ENCODE peak calls at places on chromosome 13, in eight cellular contexts. V, M, K, J, L, O, T and G are unnamed samples.

GRCh38 chr13:29905845-29906244 is 55.4 kb upstream of the UBL3 start:
- DNase-seq in M (peak), O (peak), V (no peak), K (no peak), T (peak), J (no peak), L (no peak), G (no peak)

GRCh38 chr13:99265823-99266426 is 7.7 kb upstream of the GPR18 start:
- DNase-seq in M (no peak), T (peak), K (no peak), V (no peak), L (peak), O (peak), J (no peak), G (peak)

GRCh38 chr13:98730441-98730840 is 22.0 kb downstream of the SLC15A1 start:
- DNase-seq in T (no peak), L (no peak), K (no peak), J (no peak), V (no peak), O (no peak), M (no peak), G (no peak)

GRCh38 chr13:100333141-100333540 is 244.2 kb downstream of the PCCA start:
- DNase-seq in T (no peak), V (peak), L (no peak), J (no peak), M (no peak), O (no peak), K (no peak), G (no peak)

GRCh38 chr13:32390048-32390447 is 37.9 kb downstream of the N4BP2L1 start:
- DNase-seq in L (no peak), O (no peak), M (no peak), T (no peak), K (no peak), V (no peak), J (no peak), G (no peak)

GRCh38 chr13:114128624-114129522 is 3.5 kb downstream of the RASA3 start:
- DNase-seq in T (no peak), K (peak), O (peak), M (no peak), L (no peak), V (no peak), J (peak), G (peak)

GRCh38 chr13:42477588-42478190 is 96.3 kb upstream of the TNFSF11 start:
- DNase-seq in M (no peak), O (no peak), K (peak), T (no peak), V (no peak), J (no peak), L (no peak), G (no peak)

GRCh38 chr13:99564389-99564788 is 63.1 kb downstream of the TM9SF2 start:
- DNase-seq in T (no peak), K (no peak), L (no peak), M (no peak), J (no peak), V (no peak), O (no peak), G (no peak)

GRCh38 chr13:27354379-27354778 is 70.0 kb upstream of the GTF3A start:
- DNase-seq in K (no peak), T (no peak), L (no peak), J (no peak), O (peak), M (no peak), V (no peak), G (no peak)

GRCh38 chr13:35723061-35723461 is 246.6 kb upstream of the MAB21L1 start:
- DNase-seq in K (peak), J (no peak), M (no peak), L (no peak), T (no peak), O (no peak), V (no peak), G (no peak)

GRCh38 chr13:48500652-48501197 is 32.2 kb downstream of the RCBTB2 start:
- DNase-seq in T (peak), V (no peak), L (no peak), J (no peak), K (no peak), M (no peak), O (peak), G (peak)

GRCh38 chr13:44819245-44819644 is 170.0 kb downstream of the NUFIP1 start:
- DNase-seq in M (peak), K (no peak), T (peak), O (peak), V (no peak), L (no peak), J (no peak), G (no peak)

GRCh38 chr13:26423634-26424033 is 133.8 kb upstream of the WASF3 start:
- DNase-seq in O (peak), M (no peak), L (peak), T (no peak), V (no peak), J (no peak), K (peak), G (no peak)

GRCh38 chr13:54029226-54029625 is 1000.6 kb downstream of the OLFM4 start:
- DNase-seq in L (no peak), V (no peak), T (peak), J (no peak), O (peak), M (no peak), K (no peak), G (peak)

GRCh38 chr13:110867380-110867779 is 47.5 kb downstream of the ANKRD10 start:
- DNase-seq in V (no peak), K (no peak), L (no peak), O (no peak), M (no peak), J (no peak), T (no peak), G (no peak)

GRCh38 chr13:109389456-109389855 is 396.9 kb downstream of the IRS2 start:
- DNase-seq in M (no peak), T (no peak), O (peak), V (no peak), K (no peak), L (no peak), J (no peak), G (no peak)

GRCh38 chr13:62033932-62034331 is 618.3 kb upstream of the PCDH20 start:
- DNase-seq in T (no peak), L (peak), O (no peak), M (no peak), K (no peak), V (no peak), J (no peak), G (no peak)

GRCh38 chr13:114004416-114005205 is 30.7 kb upstream of the C13orf46 start:
- DNase-seq in J (no peak), V (peak), K (no peak), M (no peak), L (no peak), O (peak), T (no peak), G (no peak)

GRCh38 chr13:99164226-99164625 is 36.4 kb upstream of the UBAC2 start:
- DNase-seq in T (no peak), M (no peak), V (no peak), J (no peak), K (no peak), L (no peak), O (no peak), G (no peak)

GRCh38 chr13:24630851-24631341 is 49.3 kb upstream of the ATP12A start:
- DNase-seq in M (peak), V (no peak), T (peak), K (no peak), J (no peak), O (peak), L (peak), G (no peak)

GRCh38 chr13:99404005-99404755 is 97.0 kb upstream of the GPR183 start:
- DNase-seq in L (peak), J (no peak), O (no peak), T (peak), V (no peak), K (no peak), M (no peak), G (no peak)

GRCh38 chr13:34161829-34162544 is 344.0 kb downstream of the RFC3 start:
- DNase-seq in M (no peak), T (peak), O (peak), L (peak), J (no peak), K (no peak), V (no peak), G (no peak)

GRCh38 chr13:111058796-111059506 is 56.2 kb upstream of the ARHGEF7 start:
- DNase-seq in J (no peak), O (no peak), T (no peak), L (no peak), M (no peak), V (no peak), K (no peak), G (no peak)

DNA sequence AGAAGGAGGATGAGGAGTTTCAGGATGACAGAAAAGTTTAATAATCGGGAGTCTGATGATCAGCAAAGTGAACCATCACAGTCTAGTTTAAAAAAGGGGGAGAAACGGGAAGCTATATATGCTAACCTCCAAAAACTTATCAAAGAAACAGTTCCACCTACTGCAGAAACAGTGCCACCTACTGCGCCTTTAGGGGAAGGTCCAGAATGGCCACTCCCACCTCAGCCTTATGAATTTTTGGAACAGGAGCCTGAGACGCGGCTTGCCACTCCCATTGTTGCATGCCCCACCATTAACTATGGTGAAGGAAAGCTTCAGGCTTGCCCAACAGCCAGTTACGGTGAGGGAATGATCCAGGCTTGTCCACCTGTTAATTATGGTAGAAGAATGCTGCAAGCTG is 929.0 kb downstream of the SLITRK6 start:
- DNase-seq in M (no peak), L (no peak), V (no peak), J (no peak), O (no peak), T (no peak), K (no peak), G (no peak)
- TF ChIP-seq CTCF in M (no peak), L (no peak), V (no peak), J (no peak), O (no peak), T (no peak), K (no peak), G (peak)

GRCh38 chr13:22740264-22740663 is 440.5 kb upstream of the SGCG start:
- DNase-seq in T (no peak), V (no peak), M (no peak), K (no peak), J (no peak), O (no peak), L (peak), G (no peak)
- TF ChIP-seq CTCF in T (no peak), V (peak), M (no peak), K (no peak), J (no peak), O (no peak), L (peak), G (no peak)

GRCh38 chr13:46614582-46614981 is 61.6 kb downstream of the LRCH1 start:
- DNase-seq in L (no peak), J (no peak), T (peak), V (no peak), K (no peak), O (peak), M (no peak), G (no peak)
- TF ChIP-seq CTCF in L (peak), J (no peak), T (peak), V (no peak), K (no peak), O (no peak), M (no peak), G (no peak)

DNA sequence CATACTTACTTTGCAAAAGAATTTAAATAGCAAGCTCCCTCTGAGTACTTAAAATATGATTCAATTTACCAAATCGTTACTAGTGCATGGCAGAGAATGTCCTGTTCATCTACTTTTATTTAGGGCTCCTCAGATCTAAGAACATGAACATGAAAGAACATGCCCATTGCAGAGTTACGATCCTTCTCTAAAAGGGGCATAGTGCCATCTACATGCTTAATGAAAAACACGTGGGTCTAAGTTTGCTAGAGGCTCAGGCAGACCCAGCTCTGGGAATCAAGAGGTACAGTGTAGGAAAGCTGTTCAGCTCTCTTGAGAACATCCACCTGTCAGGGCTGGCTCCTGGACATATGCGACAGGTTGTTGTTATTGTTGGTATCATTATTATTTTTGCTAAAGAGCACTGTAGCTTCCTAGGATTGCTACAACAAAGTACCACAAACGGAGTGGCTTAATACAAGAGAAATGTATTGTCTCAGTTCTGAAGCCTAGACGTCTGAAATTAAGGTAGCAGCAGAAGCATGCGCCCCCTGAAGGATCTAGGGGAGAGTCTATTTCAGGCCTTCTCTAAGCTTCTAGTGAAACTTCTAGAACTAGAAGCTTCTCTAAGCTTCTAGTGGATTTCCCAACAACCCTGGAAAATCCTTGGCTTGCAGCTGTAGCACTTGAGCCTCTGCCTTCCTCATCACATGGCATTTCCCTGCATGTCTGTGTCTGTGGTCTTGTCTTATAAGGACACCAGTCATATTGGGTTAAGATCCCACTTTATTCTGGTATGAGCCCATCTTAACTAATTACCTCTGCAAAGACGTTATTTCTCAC is 133.9 kb downstream of the DCT start:
- DNase-seq in O (peak), J (no peak), K (no peak), T (peak), V (no peak), M (no peak), L (peak), G (no peak)
- TF ChIP-seq CTCF in O (no peak), J (peak), K (no peak), T (peak), V (no peak), M (no peak), L (no peak), G (no peak)